ENCODE peak calls at places on chromosomes 1 and 21, in nine cellular contexts. K, H, D, W, B, G, N, U and Q are unnamed samples.

GRCh38 chr1:21874328-21874727 is 62.3 kb downstream of the LDLRAD2 start:
- DNase-seq in K (peak; percentile 49), H (no peak), D (no peak), W (no peak), B (no peak), G (no peak), N (no peak), U (no peak), Q (no peak)

GRCh38 chr1:184910596-184910995 is 63.7 kb downstream of the NIBAN1 start:
- DNase-seq in K (no peak), H (peak; percentile 62), D (peak; percentile 78), W (no peak), B (no peak), G (peak; percentile 76), N (no peak), U (peak; percentile 91), Q (peak; percentile 57)

GRCh38 chr21:44867999-44868700 is 5.3 kb downstream of the PTTG1IP start:
- DNase-seq in K (no peak), H (no peak), D (no peak), W (no peak), B (peak; percentile 50), G (no peak), N (no peak), U (no peak), Q (no peak)

GRCh38 chr1:45552309-45552708 is 1.7 kb downstream of the AKR1A1 start:
- DNase-seq in K (peak; percentile 40), H (no peak), D (no peak), W (no peak), B (no peak), G (no peak), N (no peak), U (no peak), Q (peak; percentile 33)

GRCh38 chr1:101175474-101175873 is 61.3 kb upstream of the S1PR1 start:
- DNase-seq in K (no peak), H (no peak), D (no peak), W (no peak), B (no peak), G (peak; percentile 36), N (no peak), U (peak; percentile 14), Q (no peak)

GRCh38 chr1:53372501-53372951 is 44.7 kb upstream of the LRP8 start:
- DNase-seq in K (no peak), H (no peak), D (no peak), W (no peak), B (no peak), G (no peak), N (no peak), U (no peak), Q (no peak)

GRCh38 chr1:101683136-101683535 is 313.6 kb downstream of the OLFM3 start:
- DNase-seq in K (no peak), H (no peak), D (no peak), W (no peak), B (no peak), G (no peak), N (no peak), U (no peak), Q (no peak)

GRCh38 chr21:28540514-28540913 is 452.2 kb downstream of the LTN1 start:
- DNase-seq in K (no peak), H (no peak), D (no peak), W (no peak), B (no peak), G (peak; percentile 53), N (no peak), U (peak; percentile 76), Q (no peak)